ENCODE peak calls at places on chromosome 17, in nine cellular contexts. N, K, P, D, F, T, X, G and C are unnamed samples.
A peak's percentile ranks its signal among the peaks of the same experiment; 100 is the strongest.

GRCh38 chr17:63419949-63420867 is 25.9 kb downstream of the CYB561 start:
- DNase-seq in N (no peak), K (no peak), P (no peak), D (no peak), F (no peak), T (peak; percentile 23), X (no peak), G (no peak), C (no peak)

GRCh38 chr17:19291646-19292376 is 54.6 kb downstream of the EPN2 start:
- DNase-seq in N (no peak), K (no peak), P (no peak), D (no peak), F (no peak), T (no peak), X (no peak), G (no peak), C (no peak)

GRCh38 chr17:13086142-13086769 is 68.4 kb upstream of the ELAC2 start:
- DNase-seq in N (no peak), K (peak; percentile 86), P (no peak), D (peak; percentile 97), F (peak; percentile 22), T (no peak), X (peak; percentile 1), G (no peak), C (no peak)

GRCh38 chr17:48555183-48555615 is 10.3 kb upstream of the HOXB2 start:
- DNase-seq in N (no peak), K (peak; percentile 96), P (no peak), D (peak; percentile 98), F (no peak), T (no peak), X (peak; percentile 44), G (no peak), C (peak; percentile 87)

GRCh38 chr17:7440823-7441174 is 1.5 kb downstream of the FGF11 start:
- DNase-seq in N (peak; percentile 56), K (peak; percentile 41), P (no peak), D (peak; percentile 22), F (peak; percentile 60), T (no peak), X (no peak), G (peak; percentile 66), C (peak; percentile 20)

GRCh38 chr17:1491406-1492248 is 859 bp downstream of the MYO1C start:
- DNase-seq in N (peak; percentile 49), K (no peak), P (no peak), D (peak; percentile 32), F (peak; percentile 79), T (no peak), X (peak; percentile 64), G (peak; percentile 77), C (peak; percentile 35)

GRCh38 chr17:9259419-9259818 is 238.1 kb downstream of the NTN1 start:
- DNase-seq in N (no peak), K (no peak), P (no peak), D (no peak), F (peak; percentile 39), T (no peak), X (no peak), G (no peak), C (no peak)

GRCh38 chr17:76382305-76382802 is 2.1 kb upstream of the SPHK1 start:
- DNase-seq in N (no peak), K (no peak), P (no peak), D (no peak), F (no peak), T (no peak), X (peak; percentile 43), G (peak; percentile 90), C (peak; percentile 77)

GRCh38 chr17:7883781-7884386 is 4.7 kb upstream of the CHD3 start:
- DNase-seq in N (no peak), K (peak; percentile 45), P (no peak), D (peak; percentile 64), F (no peak), T (no peak), X (no peak), G (no peak), C (peak; percentile 42)

GRCh38 chr17:64002658-64003525 is 4.7 kb downstream of the PRR29 start:
- DNase-seq in N (no peak), K (no peak), P (no peak), D (no peak), F (no peak), T (no peak), X (no peak), G (peak; percentile 1), C (no peak)

DNA sequence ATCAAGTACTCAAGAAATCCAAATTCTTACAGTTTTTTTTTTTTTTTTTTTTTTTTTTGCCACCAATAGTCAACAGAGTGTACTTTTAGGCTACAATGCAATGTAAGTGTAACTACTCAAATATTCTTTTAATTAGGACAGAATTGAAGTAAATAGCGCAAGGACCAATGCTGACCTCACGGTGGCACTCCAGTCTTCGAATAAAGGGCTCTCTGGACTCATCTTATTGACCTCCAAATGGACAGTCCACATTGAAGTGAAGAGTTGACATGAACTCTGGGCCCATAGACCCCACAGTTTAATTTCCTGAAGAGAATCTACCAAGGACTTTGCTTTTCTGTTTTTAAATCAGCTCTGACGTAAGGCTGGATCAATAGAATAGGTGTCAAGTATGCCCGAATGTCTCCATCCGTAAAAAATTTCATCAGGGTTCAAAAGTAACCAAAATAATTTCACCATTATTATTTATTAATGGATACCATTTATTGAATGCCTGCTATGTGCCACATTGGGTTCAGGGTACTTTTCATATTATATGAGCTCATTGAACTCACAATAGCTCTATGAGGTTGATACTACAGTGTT is 7.3 kb upstream of the DDX52 start:
- DNase-seq in N (peak; percentile 13), K (peak; percentile 68), P (no peak), D (peak; percentile 59), F (no peak), T (no peak), X (peak; percentile 35), G (peak; percentile 74), C (peak; percentile 61)
- TF ChIP-seq CTCF in N (peak; percentile 51), K (peak; percentile 61), P (no peak), D (peak; percentile 52), F (peak; percentile 53), T (no peak), X (peak; percentile 51), G (peak; percentile 73), C (peak; percentile 55)

GRCh38 chr17:50304781-50305404 is 30.6 kb downstream of the TMEM92 start:
- DNase-seq in N (no peak), K (no peak), P (no peak), D (peak; percentile 79), F (no peak), T (no peak), X (no peak), G (peak; percentile 49), C (peak; percentile 45)
- H3K4me3 ChIP-seq in N (no peak overlapping the region), K (no peak overlapping the region), P (no peak overlapping the region), D (no peak overlapping the region), F (no peak overlapping the region), T (no peak overlapping the region), X (no peak overlapping the region), G (no peak overlapping the region), C (no peak overlapping the region)

DNA sequence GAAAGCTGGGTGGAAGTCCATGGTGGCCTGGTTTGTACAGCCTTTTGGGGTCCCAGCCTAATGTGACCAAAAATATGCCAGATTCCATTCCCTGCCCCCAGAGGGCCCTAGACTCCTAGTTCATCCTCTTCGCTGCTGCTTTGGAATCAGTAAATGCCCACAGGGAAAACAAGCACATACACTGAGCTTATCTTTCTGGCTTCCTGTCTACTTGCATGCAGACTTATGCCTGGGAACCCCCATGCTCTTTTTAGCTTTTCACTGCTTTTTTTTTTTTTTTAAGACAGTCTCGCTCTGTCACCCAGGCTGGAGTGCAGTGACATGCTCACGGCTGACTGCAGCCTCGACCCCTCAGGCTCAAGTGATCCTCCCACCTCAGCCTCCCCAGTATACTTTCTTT is 6.2 kb upstream of the CD300LG start:
- DNase-seq in N (peak; percentile 52), K (no peak), P (no peak), D (peak; percentile 37), F (no peak), T (no peak), X (no peak), G (peak; percentile 47), C (peak; percentile 75)
- TF ChIP-seq CTCF in N (peak; percentile 66), K (peak; percentile 27), P (no peak), D (no peak), F (peak; percentile 49), T (no peak), X (no peak), G (peak; percentile 54), C (peak; percentile 31)

GRCh38 chr17:75365931-75366275 is 39.6 kb downstream of the GRB2 start:
- DNase-seq in N (no peak), K (no peak), P (no peak), D (no peak), F (no peak), T (no peak), X (no peak), G (no peak), C (no peak)

GRCh38 chr17:75361996-75362395 is 43.5 kb downstream of the GRB2 start:
- DNase-seq in N (no peak), K (no peak), P (no peak), D (no peak), F (no peak), T (no peak), X (no peak), G (no peak), C (no peak)

GRCh38 chr17:75365009-75365930 is 40.2 kb downstream of the GRB2 start:
- DNase-seq in N (no peak), K (no peak), P (no peak), D (no peak), F (no peak), T (no peak), X (no peak), G (peak; percentile 21), C (no peak)

GRCh38 chr17:75366432-75366831 is 39.0 kb downstream of the GRB2 start:
- DNase-seq in N (no peak), K (no peak), P (no peak), D (no peak), F (no peak), T (no peak), X (no peak), G (no peak), C (no peak)

DNA sequence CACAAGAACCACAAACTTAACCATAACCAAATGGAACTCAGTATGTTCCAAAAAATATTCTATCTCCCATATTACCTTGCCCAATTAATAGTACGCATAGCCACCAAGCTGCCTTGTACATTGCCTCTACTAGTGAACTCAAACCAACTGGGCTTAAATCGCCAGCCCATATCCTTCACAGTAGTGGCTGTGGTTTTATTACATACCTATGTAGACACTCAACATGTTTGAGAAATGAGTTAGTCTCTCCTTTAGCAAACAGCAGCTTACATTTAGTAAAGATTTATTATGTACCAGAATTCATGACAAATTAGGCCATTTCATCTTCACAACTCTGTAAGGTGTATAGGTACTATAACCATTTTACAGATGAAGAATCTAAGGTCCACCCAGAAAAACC is 41.4 kb downstream of the GRB2 start:
- DNase-seq in N (no peak), K (peak; percentile 81), P (no peak), D (peak; percentile 67), F (no peak), T (no peak), X (peak; percentile 53), G (no peak), C (peak; percentile 76)
- H3K4me3 ChIP-seq in N (no peak overlapping the region), K (no peak overlapping the region), P (no peak overlapping the region), D (no peak overlapping the region), F (no peak overlapping the region), T (no peak overlapping the region), X (no peak overlapping the region), G (no peak overlapping the region), C (no peak overlapping the region)